ENCODE peak calls at places on chromosomes 13 and 19, in ten cellular contexts. K is CD4-positive, alpha-beta T cell; B is H1; S is Peyer's patch; C is neuronal stem cell; I is gastrocnemius medialis; Z is cardiac muscle cell; J is SK-N-MC; D is effector memory CD4-positive, alpha-beta T cell; X is AG04450. Q is an unnamed sample.

GRCh38 chr13:97914537-97914936 is 38.9 kb upstream of the IPO5 start:
- DNase-seq in K (no peak), B (no peak), S (no peak), C (no peak), I (no peak), Z (no peak), J (no peak), D (no peak), X (no peak), Q (no peak)

GRCh38 chr13:25319781-25320180 is 18.4 kb downstream of the NUP58 start:
- DNase-seq in K (no peak), B (no peak), S (no peak), C (no peak), I (no peak), Z (no peak), J (peak), D (no peak), X (no peak), Q (no peak)

GRCh38 chr19:38944981-38945506 is 14.3 kb downstream of the MRPS12 start:
- DNase-seq in K (no peak), B (no peak), S (no peak), C (no peak), I (no peak), Z (no peak), J (no peak), D (no peak), X (no peak), Q (peak)

GRCh38 chr19:2616741-2617392 is 85.6 kb downstream of the GNG7 start:
- DNase-seq in K (no peak), B (no peak), S (peak), C (no peak), I (no peak), Z (no peak), J (no peak), D (no peak), X (no peak), Q (peak)

GRCh38 chr19:33175886-33176669 is 18.1 kb upstream of the LRP3 start:
- DNase-seq in K (peak), B (peak), S (no peak), C (no peak), I (no peak), Z (peak), J (no peak), D (no peak), X (no peak), Q (no peak)

GRCh38 chr19:47226426-47227346 is 4.3 kb downstream of the BBC3 start:
- DNase-seq in K (peak), B (peak), S (peak), C (no peak), I (peak), Z (peak), J (no peak), D (peak), X (no peak), Q (peak)

GRCh38 chr19:18202759-18203407 is 959 bp downstream of the RAB3A start:
- DNase-seq in K (no peak), B (peak), S (peak), C (no peak), I (no peak), Z (peak), J (no peak), D (no peak), X (no peak), Q (peak)

GRCh38 chr13:43193789-43194188 is 170.4 kb downstream of the DNAJC15 start:
- DNase-seq in K (no peak), B (no peak), S (no peak), C (no peak), I (no peak), Z (no peak), J (no peak), D (no peak), X (no peak), Q (no peak)

GRCh38 chr19:45428385-45429231 is 4.9 kb upstream of the ERCC1 start:
- DNase-seq in K (no peak), B (peak), S (no peak), C (no peak), I (peak), Z (peak), J (no peak), D (no peak), X (no peak), Q (no peak)

GRCh38 chr19:35879068-35879467 is 10.7 kb downstream of the APLP1 start:
- DNase-seq in K (no peak), B (no peak), S (no peak), C (no peak), I (no peak), Z (no peak), J (no peak), D (no peak), X (no peak), Q (no peak)

GRCh38 chr19:18985257-18985656 is 44.2 kb upstream of the HOMER3 start:
- DNase-seq in K (no peak), B (no peak), S (no peak), C (no peak), I (no peak), Z (no peak), J (no peak), D (no peak), X (no peak), Q (no peak)

GRCh38 chr19:39265321-39265916 is 2.8 kb upstream of the IFNL2 start:
- DNase-seq in K (no peak), B (peak), S (peak), C (no peak), I (no peak), Z (no peak), J (no peak), D (no peak), X (no peak), Q (peak)

GRCh38 chr19:52748336-52748950 is 13.6 kb upstream of the ZNF611 start:
- DNase-seq in K (no peak), B (no peak), S (no peak), C (no peak), I (no peak), Z (peak), J (no peak), D (no peak), X (no peak), Q (no peak)

GRCh38 chr13:50801087-50801931 is 42.2 kb downstream of the DLEU7 start:
- DNase-seq in K (peak), B (peak), S (peak), C (peak), I (peak), Z (peak), J (peak), D (peak), X (peak), Q (no peak)

GRCh38 chr13:51760592-51760991 is 43.4 kb downstream of the DHRS12 start:
- DNase-seq in K (no peak), B (no peak), S (no peak), C (no peak), I (no peak), Z (no peak), J (no peak), D (no peak), X (no peak), Q (no peak)

GRCh38 chr13:111599791-111600190 is 279.3 kb downstream of the TEX29 start:
- DNase-seq in K (no peak), B (no peak), S (no peak), C (no peak), I (no peak), Z (no peak), J (no peak), D (no peak), X (no peak), Q (no peak)

GRCh38 chr13:66128201-66128600 is 1101.9 kb downstream of the PCDH9 start:
- DNase-seq in K (no peak), B (no peak), S (no peak), C (no peak), I (no peak), Z (no peak), J (no peak), D (no peak), X (no peak), Q (no peak)

GRCh38 chr19:17420267-17420924 is 549 bp downstream of the MVB12A start:
- DNase-seq in K (no peak), B (peak), S (peak), C (no peak), I (no peak), Z (peak), J (no peak), D (no peak), X (no peak), Q (peak)

GRCh38 chr13:80299046-80299445 is 41.9 kb downstream of the SPRY2 start:
- DNase-seq in K (no peak), B (no peak), S (no peak), C (no peak), I (no peak), Z (no peak), J (no peak), D (no peak), X (no peak), Q (no peak)

GRCh38 chr19:46963093-46963734 is 56.4 kb upstream of the NPAS1 start:
- DNase-seq in K (no peak), B (no peak), S (no peak), C (no peak), I (no peak), Z (no peak), J (no peak), D (no peak), X (peak), Q (peak)

GRCh38 chr19:15631817-15632216 is 8.9 kb upstream of the CYP4F3 start:
- DNase-seq in K (peak), B (no peak), S (no peak), C (no peak), I (no peak), Z (no peak), J (no peak), D (no peak), X (no peak), Q (no peak)

GRCh38 chr19:16371540-16371986 is 46.9 kb downstream of the KLF2 start:
- DNase-seq in K (peak), B (no peak), S (peak), C (no peak), I (no peak), Z (no peak), J (no peak), D (peak), X (no peak), Q (peak)

GRCh38 chr19:33397536-33398360 is 24.2 kb downstream of the CEBPG start:
- DNase-seq in K (no peak), B (no peak), S (peak), C (no peak), I (no peak), Z (no peak), J (no peak), D (no peak), X (no peak), Q (peak)

GRCh38 chr13:25906211-25906661 is 145.6 kb downstream of the SHISA2 start:
- DNase-seq in K (no peak), B (no peak), S (no peak), C (no peak), I (no peak), Z (no peak), J (no peak), D (no peak), X (no peak), Q (no peak)

GRCh38 chr13:86792153-86792651 is 879.0 kb upstream of the SLITRK5 start:
- DNase-seq in K (no peak), B (no peak), S (no peak), C (no peak), I (no peak), Z (no peak), J (no peak), D (no peak), X (no peak), Q (peak)

GRCh38 chr19:35449347-35450043 is 1.4 kb downstream of the FFAR2 start:
- DNase-seq in K (no peak), B (no peak), S (peak), C (no peak), I (no peak), Z (no peak), J (no peak), D (no peak), X (no peak), Q (no peak)

GRCh38 chr19:17761148-17761547 is 9.9 kb downstream of the FCHO1 start:
- DNase-seq in K (no peak), B (no peak), S (no peak), C (no peak), I (no peak), Z (no peak), J (no peak), D (no peak), X (no peak), Q (no peak)

GRCh38 chr19:17209126-17210036 is 5.8 kb upstream of the USE1 start:
- DNase-seq in K (no peak), B (peak), S (peak), C (peak), I (no peak), Z (peak), J (peak), D (peak), X (no peak), Q (no peak)

GRCh38 chr19:752652-753517 is 2.0 kb downstream of the MISP start:
- DNase-seq in K (no peak), B (no peak), S (peak), C (no peak), I (peak), Z (no peak), J (no peak), D (no peak), X (peak), Q (peak)

GRCh38 chr13:74026753-74027152 is 107.5 kb downstream of the KLF12 start:
- DNase-seq in K (peak), B (peak), S (peak), C (no peak), I (no peak), Z (peak), J (no peak), D (peak), X (no peak), Q (peak)

GRCh38 chr19:4638330-4638729 is 986 bp upstream of the TNFAIP8L1 start:
- DNase-seq in K (no peak), B (no peak), S (no peak), C (no peak), I (no peak), Z (no peak), J (no peak), D (no peak), X (no peak), Q (peak)

GRCh38 chr19:1315470-1316166 is 29.9 kb downstream of the EFNA2 start:
- DNase-seq in K (peak), B (peak), S (peak), C (no peak), I (no peak), Z (peak), J (no peak), D (no peak), X (no peak), Q (no peak)

GRCh38 chr19:3708207-3708931 is at the start of gene TJP3:
- DNase-seq in K (no peak), B (peak), S (peak), C (no peak), I (no peak), Z (no peak), J (no peak), D (no peak), X (no peak), Q (peak)

GRCh38 chr13:50611117-50611781 is 232.2 kb downstream of the DLEU7 start:
- DNase-seq in K (no peak), B (no peak), S (no peak), C (no peak), I (no peak), Z (no peak), J (no peak), D (no peak), X (no peak), Q (no peak)

DNA sequence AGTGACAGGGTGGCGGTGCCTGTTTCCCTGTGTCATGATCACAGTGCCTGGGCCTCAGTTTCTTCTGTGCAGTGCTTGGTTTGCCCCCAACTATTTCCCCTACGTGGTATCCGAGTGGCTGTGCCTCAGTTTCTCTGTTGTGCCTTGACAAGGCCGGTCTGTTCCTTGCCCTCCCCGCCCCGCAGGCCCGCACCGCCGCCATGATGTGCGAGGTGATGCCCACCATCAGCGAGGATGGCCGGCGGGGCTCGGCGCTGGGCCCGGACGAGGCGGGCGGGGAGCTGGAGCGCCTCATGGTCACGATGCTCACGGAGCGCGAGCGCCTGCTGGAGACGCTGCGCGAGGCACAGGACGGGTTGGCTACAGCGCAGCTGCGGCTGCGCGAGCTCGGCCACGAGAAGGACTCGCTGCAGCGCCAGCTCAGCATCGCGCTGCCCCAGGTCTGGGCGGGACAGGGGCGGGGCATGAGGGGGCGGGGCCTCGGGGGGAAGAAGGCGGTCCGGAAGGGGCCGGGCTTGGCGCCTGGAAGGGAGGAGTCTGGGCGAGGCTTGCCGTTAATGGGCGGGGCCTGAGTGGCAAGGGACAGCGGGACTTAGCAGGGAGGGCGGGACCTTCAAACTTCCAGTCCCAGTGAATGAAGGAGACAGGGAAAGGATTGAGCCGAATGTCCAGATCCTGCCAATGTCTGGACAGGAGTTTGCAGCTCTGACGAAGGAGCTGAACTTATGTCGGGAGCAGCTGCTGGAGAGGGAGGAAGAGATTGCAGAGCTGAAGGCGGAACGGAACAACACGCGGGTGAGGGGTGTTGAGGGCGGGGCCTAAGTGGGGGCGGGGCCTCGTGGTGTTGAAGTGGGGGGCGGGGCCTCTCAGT is 8.6 kb downstream of the PPFIA3 start:
- DNase-seq in K (peak), B (peak), S (peak), C (peak), I (peak), Z (peak), J (peak), D (peak), X (peak), Q (peak)
- H3K27ac ChIP-seq in K (no peak), B (peak), S (peak), C (peak), I (peak), Z (no peak), J (peak), D (no peak), X (peak), Q (peak)

GRCh38 chr13:106526748-106527488 is 8.5 kb downstream of the EFNB2 start:
- DNase-seq in K (no peak), B (no peak), S (no peak), C (no peak), I (no peak), Z (no peak), J (no peak), D (no peak), X (no peak), Q (no peak)
- H3K27ac ChIP-seq in K (no peak), B (no peak), S (no peak), C (no peak), I (no peak), Z (no peak), J (no peak), D (no peak), X (no peak), Q (no peak)

DNA sequence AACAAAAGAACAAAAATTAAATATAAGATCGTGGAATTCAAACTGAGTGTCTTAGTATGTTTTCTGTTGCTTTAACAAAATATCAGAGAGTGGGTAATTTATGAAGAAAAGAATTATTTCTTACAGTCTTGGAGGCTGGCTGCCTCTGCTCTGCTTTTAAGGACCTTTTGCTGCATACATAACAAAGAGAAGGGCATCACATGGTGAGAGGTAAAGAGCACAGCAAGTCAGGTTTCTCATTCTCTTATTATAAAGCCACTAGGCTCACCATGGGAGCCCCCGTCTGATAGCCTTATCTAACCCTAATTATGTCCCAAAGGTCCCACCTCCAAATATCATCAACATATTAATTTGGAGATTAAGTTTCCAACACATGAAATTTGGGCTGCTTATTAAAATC is 231.3 kb downstream of the SLITRK6 start:
- DNase-seq in K (no peak), B (no peak), S (no peak), C (no peak), I (no peak), Z (no peak), J (no peak), D (no peak), X (no peak), Q (no peak)
- H3K27ac ChIP-seq in K (no peak), B (no peak), S (no peak), C (no peak), I (no peak), Z (no peak), J (no peak), D (no peak), X (no peak), Q (no peak)

DNA sequence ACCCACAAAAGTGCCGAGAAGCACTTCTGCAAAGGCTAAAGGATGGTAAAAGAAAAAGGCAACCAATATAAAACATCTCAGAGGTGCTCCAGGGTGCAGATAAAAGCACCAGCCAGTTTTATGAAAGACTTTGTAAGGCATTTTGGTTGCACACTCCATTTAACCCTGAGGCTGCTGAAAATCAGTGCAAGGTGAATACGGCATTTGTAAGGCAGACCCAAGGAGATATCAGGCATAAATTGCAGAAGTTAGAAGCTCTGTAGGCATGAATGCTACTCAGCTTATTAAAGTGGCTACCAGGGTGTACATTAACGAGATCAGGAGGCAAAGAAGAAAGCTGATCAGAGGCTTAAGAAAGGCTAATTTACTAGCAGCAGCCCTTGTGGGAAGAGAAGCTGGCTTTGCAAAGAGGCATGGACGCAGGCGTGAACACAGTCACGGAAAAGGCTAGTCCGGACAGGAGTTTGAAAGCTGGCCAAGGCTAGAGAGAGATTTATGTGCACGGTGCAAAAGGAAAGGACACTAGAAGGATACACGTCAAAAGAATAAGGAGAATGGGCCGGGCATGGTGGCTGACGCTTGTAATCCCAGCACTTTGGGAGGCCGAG is 99.6 kb downstream of the ZNF429 start:
- DNase-seq in K (no peak), B (no peak), S (no peak), C (no peak), I (no peak), Z (no peak), J (no peak), D (no peak), X (no peak), Q (no peak)
- H3K27ac ChIP-seq in K (peak), B (peak), S (peak), C (peak), I (peak), Z (peak), J (no peak), D (peak), X (no peak), Q (peak)

GRCh38 chr19:11205939-11206570 is 8.7 kb upstream of the KANK2 start:
- DNase-seq in K (no peak), B (no peak), S (no peak), C (no peak), I (no peak), Z (no peak), J (no peak), D (no peak), X (no peak), Q (no peak)
- H3K27ac ChIP-seq in K (no peak), B (no peak), S (no peak), C (no peak), I (no peak), Z (no peak), J (no peak), D (no peak), X (no peak), Q (peak)

GRCh38 chr19:27770095-27770494 is 1442.9 kb downstream of the UQCRFS1 start:
- DNase-seq in K (no peak), B (no peak), S (no peak), C (no peak), I (no peak), Z (no peak), J (no peak), D (no peak), X (no peak), Q (no peak)
- H3K27ac ChIP-seq in K (no peak), B (no peak), S (no peak), C (no peak), I (no peak), Z (no peak), J (no peak), D (no peak), X (no peak), Q (no peak)

Q was measured in kidney.